ENCODE peak calls at places on chromosomes 3 and 15, in eight cellular contexts. S is CD8-positive, alpha-beta memory T cell; E is neural progenitor cell; O is H7; R is suprapubic skin; I is mesendoderm; N is AG04450; J is CD4-positive, alpha-beta memory T cell. P is an unnamed sample.

GRCh38 chr3:124610130-124610529 is 120.1 kb upstream of the UMPS start:
- DNase-seq in N (no peak), I (no peak), E (no peak), J (no peak), R (no peak), S (no peak), O (no peak), P (no peak)

GRCh38 chr15:73142802-73143762 is 90.8 kb downstream of the NEO1 start:
- DNase-seq in I (no peak), O (no peak), R (no peak), N (no peak), E (no peak), J (no peak), S (no peak), P (no peak)

GRCh38 chr3:138009476-138010272 is at the start of gene CLDN18:
- DNase-seq in E (no peak), J (no peak), I (peak; percentile 57), N (no peak), S (no peak), R (no peak), O (peak; percentile 66), P (no peak)

GRCh38 chr3:67419779-67420178 is 234.6 kb downstream of the SUCLG2 start:
- DNase-seq in R (no peak), I (no peak), E (no peak), O (no peak), S (no peak), N (no peak), J (no peak), P (no peak)

GRCh38 chr3:157305392-157305791 is 131.3 kb upstream of the PTX3 start:
- DNase-seq in J (no peak), N (no peak), O (no peak), R (no peak), I (no peak), S (no peak), E (no peak), P (no peak)

GRCh38 chr3:178137206-178137605 is 399.0 kb upstream of the KCNMB2 start:
- DNase-seq in N (no peak), I (no peak), E (no peak), R (no peak), J (no peak), O (no peak), S (no peak), P (peak; percentile 36)

GRCh38 chr3:195077611-195078540 is 193.1 kb downstream of the XXYLT1 start:
- DNase-seq in R (no peak), N (no peak), O (no peak), I (no peak), S (no peak), J (no peak), E (no peak), P (no peak)

GRCh38 chr15:89777073-89777820 is 1.1 kb downstream of the MESP2 start:
- DNase-seq in O (peak; percentile 43), N (no peak), R (no peak), E (no peak), I (no peak), S (no peak), J (no peak), P (no peak)

GRCh38 chr3:141305436-141305835 is 62.9 kb upstream of the ZBTB38 start:
- DNase-seq in R (no peak), O (no peak), I (no peak), E (peak; percentile 26), J (no peak), S (no peak), N (no peak), P (peak; percentile 73)

GRCh38 chr3:40211579-40211978 is 97.9 kb upstream of the EIF1B start:
- DNase-seq in O (no peak), E (no peak), N (no peak), I (no peak), J (no peak), R (no peak), S (no peak), P (peak; percentile 26)

GRCh38 chr3:22263042-22263441 is 512.0 kb upstream of the ZNF385D start:
- DNase-seq in N (no peak), E (no peak), J (no peak), O (no peak), S (no peak), I (no peak), R (no peak), P (peak; percentile 85)

GRCh38 chr15:74709011-74709410 is 13.2 kb upstream of the EDC3 start:
- DNase-seq in O (no peak), S (no peak), R (no peak), N (no peak), I (no peak), J (no peak), E (no peak), P (peak; percentile 22)

GRCh38 chr15:78455749-78456148 is 17.7 kb downstream of the IREB2 start:
- DNase-seq in S (no peak), J (peak; percentile 31), N (no peak), O (no peak), R (no peak), I (no peak), E (no peak), P (no peak)

GRCh38 chr3:138465927-138466326 is 31.5 kb downstream of the ESYT3 start:
- DNase-seq in I (no peak), E (no peak), O (no peak), R (no peak), J (no peak), N (no peak), S (no peak), P (no peak)

GRCh38 chr15:78104566-78105500 is 12.5 kb downstream of the SH2D7 start:
- DNase-seq in R (peak; percentile 49), E (no peak), N (no peak), S (no peak), I (no peak), O (no peak), J (no peak), P (no peak)

GRCh38 chr15:33675246-33675645 is 293.1 kb upstream of the CHRM5 start:
- DNase-seq in E (peak; percentile 74), J (no peak), S (no peak), O (peak; percentile 52), N (no peak), R (no peak), I (peak; percentile 57), P (no peak)

GRCh38 chr3:155963557-155963956 is 93.1 kb downstream of the GMPS start:
- DNase-seq in I (no peak), R (no peak), O (no peak), J (no peak), S (no peak), E (no peak), N (no peak), P (peak; percentile 20)

GRCh38 chr3:98733055-98733777 is 29.9 kb upstream of the ST3GAL6 start:
- DNase-seq in O (no peak), E (peak; percentile 67), J (no peak), R (peak; percentile 61), I (peak; percentile 66), S (no peak), N (no peak), P (peak; percentile 10)

DNA sequence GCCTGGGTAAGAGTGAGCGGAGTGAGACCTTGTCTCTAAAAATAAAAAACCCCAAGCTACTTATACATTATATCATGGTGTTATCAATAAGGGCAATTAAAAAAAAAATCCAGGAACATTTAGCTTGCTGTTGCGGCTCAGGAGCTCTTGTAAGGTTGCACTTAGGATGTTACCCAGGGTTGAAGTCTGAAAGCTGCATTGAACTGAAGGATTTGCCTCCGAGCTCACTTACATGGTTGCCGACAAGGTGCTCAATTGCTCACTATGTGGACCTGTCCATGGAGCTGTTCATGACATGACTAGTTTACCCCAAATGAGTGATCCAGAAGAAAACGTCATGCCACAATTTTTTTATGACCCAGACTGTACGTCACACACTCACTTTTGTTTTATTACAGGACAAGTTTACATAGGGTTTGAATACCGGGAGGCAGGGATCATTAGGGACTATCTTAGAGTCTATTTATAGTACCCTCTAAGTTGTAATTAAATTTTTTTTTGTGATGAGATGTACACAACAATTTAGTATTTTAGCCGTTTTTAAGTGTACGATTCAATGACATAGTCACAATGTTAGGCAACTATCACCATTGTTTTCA is 21.0 kb upstream of the CLDN11 start:
- DNase-seq in R (no peak), O (no peak), S (no peak), J (no peak), N (no peak), I (no peak), E (no peak), P (no peak)
- H3K4me3 ChIP-seq in R (no peak overlapping the region), O (no peak overlapping the region), S (no peak overlapping the region), J (no peak overlapping the region), N (no peak overlapping the region), I (no peak overlapping the region), E (no peak overlapping the region), P (no peak overlapping the region)

DNA sequence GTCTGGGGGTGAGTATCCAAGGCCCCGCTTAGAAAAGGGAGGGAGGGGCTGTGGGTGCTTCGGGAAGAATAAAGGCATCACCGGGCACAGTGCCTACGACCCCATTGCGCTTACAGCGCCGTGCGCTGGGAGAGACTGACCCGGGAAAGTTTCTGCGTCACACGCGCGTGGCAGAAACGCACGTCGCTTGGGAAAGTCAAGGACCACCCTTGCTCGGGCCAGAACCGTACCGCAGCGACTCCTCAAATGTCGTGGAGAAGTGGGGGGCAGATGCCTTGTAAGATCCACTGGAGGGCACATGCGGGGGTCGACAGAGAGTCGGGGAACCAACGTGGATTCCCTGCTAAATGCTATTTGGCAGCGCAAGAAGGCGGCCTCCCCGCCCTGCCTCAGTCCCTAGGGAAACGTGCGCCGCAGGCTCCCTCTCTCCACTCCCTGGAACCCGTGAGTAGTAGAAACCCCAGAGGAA is 2.4 kb downstream of the ADAMTS9 start:
- DNase-seq in I (no peak), R (peak; percentile 74), E (no peak), O (no peak), J (no peak), N (no peak), S (no peak), P (peak; percentile 46)
- H3K4me3 ChIP-seq in I (peak overlapping the region; percentile 59), R (peak overlapping the region; percentile 74), E (peak overlapping the region; percentile 67), O (peak overlapping the region; percentile 78), J (no peak overlapping the region), N (peak overlapping the region; percentile 56), S (no peak overlapping the region), P (peak overlapping the region; percentile 82)

DNA sequence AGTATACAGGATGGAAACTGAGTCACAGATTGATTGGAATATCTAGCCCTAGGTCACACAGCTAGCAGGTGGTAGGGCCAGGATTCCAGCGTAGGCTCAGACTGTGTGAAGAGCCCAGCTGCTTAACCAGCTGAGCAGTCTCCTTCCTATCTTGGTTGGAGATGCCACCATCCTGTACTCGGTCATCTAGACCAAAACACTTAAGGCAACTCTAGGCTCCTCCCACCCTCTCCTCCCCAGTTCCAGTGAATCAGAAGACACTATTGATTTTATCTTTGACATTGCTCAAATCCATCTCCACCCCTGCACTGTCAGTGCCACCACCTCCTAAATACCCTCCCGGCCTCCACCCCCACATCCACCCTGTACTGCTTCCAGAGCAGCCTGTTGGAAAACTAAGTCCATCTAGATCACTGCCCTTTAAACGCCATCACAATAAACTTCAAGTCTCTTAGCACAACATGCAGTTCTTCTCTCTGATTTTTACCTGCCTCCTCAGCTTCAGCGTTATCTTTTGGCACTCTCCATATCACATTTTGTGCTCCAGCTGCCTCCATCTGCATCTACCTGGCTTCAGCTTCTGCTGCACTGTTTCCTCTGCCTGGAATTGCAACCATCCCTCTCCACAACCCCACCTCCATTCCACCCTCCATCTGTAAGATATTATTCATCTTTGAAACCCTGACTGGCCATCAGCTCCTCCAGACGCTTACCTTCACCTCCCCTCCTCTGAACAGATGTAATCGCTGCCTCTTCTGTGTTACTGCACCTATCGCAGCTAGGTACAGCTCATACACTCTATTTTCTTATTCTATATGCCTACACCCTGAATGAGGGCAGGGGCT is 86.8 kb upstream of the ACP3 start:
- DNase-seq in O (no peak), I (no peak), R (no peak), J (no peak), N (no peak), S (no peak), E (no peak), P (no peak)
- H3K4me3 ChIP-seq in O (no peak overlapping the region), I (no peak overlapping the region), R (no peak overlapping the region), J (no peak overlapping the region), N (no peak overlapping the region), S (no peak overlapping the region), E (no peak overlapping the region), P (no peak overlapping the region)

GRCh38 chr15:40044717-40045571 is 6.0 kb upstream of the SRP14 start:
- DNase-seq in E (peak; percentile 89), I (peak; percentile 84), S (peak; percentile 73), R (peak; percentile 94), O (peak; percentile 94), J (peak; percentile 82), N (no peak), P (peak; percentile 94)
- H3K4me3 ChIP-seq in E (peak overlapping the region; percentile 28), I (no peak overlapping the region), S (peak overlapping the region; percentile 9), R (no peak overlapping the region), O (no peak overlapping the region), J (no peak overlapping the region), N (peak overlapping the region; percentile 31), P (peak overlapping the region; percentile 35)

P was measured in foreskin fibroblast.